ENCODE peak calls at places on chromosomes 2 and 18, in four cellular contexts. Q is spleen, M is HL-60, J is astrocyte of the spinal cord. B is an unnamed sample.

GRCh38 chr2:196453613-196454047 is 185.9 kb upstream of the CCDC150 start:
- DNase-seq in Q (no peak), M (peak; percentile 40), J (peak; percentile 70), B (peak; percentile 57)

GRCh38 chr2:226839960-226840359 is 4.1 kb downstream of the RHBDD1 start:
- DNase-seq in Q (no peak), M (no peak), J (no peak), B (no peak)

GRCh38 chr2:114010001-114010400 is 120.1 kb downstream of the ACTR3 start:
- DNase-seq in Q (no peak), M (no peak), J (no peak), B (peak; percentile 64)

GRCh38 chr2:101533611-101534601 is 59.0 kb upstream of the RFX8 start:
- DNase-seq in Q (no peak), M (peak; percentile 86), J (peak; percentile 37), B (no peak)

GRCh38 chr2:180980943-180981898 is 816 bp downstream of the UBE2E3 start:
- DNase-seq in Q (peak; percentile 86), M (peak; percentile 36), J (peak; percentile 51), B (peak; percentile 47)

GRCh38 chr2:146038014-146038413 is 1518.1 kb upstream of the ZEB2 start:
- DNase-seq in Q (no peak), M (no peak), J (no peak), B (no peak)

GRCh38 chr2:207514451-207514850 is 15.3 kb upstream of the CREB1 start:
- DNase-seq in Q (no peak), M (no peak), J (no peak), B (no peak)

GRCh38 chr2:70949086-70949485 is 13.4 kb downstream of the ATP6V1B1 start:
- DNase-seq in Q (no peak), M (no peak), J (no peak), B (no peak)

GRCh38 chr18:48358868-48359267 is 50.3 kb downstream of the ZBTB7C start:
- DNase-seq in Q (no peak), M (no peak), J (no peak), B (no peak)

GRCh38 chr2:232662486-232663260 is 29.3 kb downstream of the EFHD1 start:
- DNase-seq in Q (no peak), M (no peak), J (no peak), B (no peak)

GRCh38 chr2:119827866-119828507 is 68.3 kb downstream of the PTPN4 start:
- DNase-seq in Q (no peak), M (no peak), J (peak; percentile 39), B (peak; percentile 30)

GRCh38 chr2:127342101-127342500 is 45.7 kb downstream of the MAP3K2 start:
- DNase-seq in Q (no peak), M (no peak), J (no peak), B (no peak)

GRCh38 chr18:36331541-36331971 is 34.0 kb downstream of the FHOD3 start:
- DNase-seq in Q (no peak), M (no peak), J (no peak), B (no peak)

GRCh38 chr2:127697482-127698180 is 3.7 kb upstream of the SFT2D3 start:
- DNase-seq in Q (no peak), M (no peak), J (no peak), B (no peak)

GRCh38 chr2:196101325-196101981 is 32.8 kb upstream of the DNAH7 start:
- DNase-seq in Q (peak; percentile 82), M (no peak), J (peak; percentile 59), B (no peak)

GRCh38 chr2:222399038-222399783 is 25.1 kb upstream of the SGPP2 start:
- DNase-seq in Q (no peak), M (no peak), J (no peak), B (peak; percentile 12)

GRCh38 chr18:34709631-34710429 is at the start of gene DTNA:
- DNase-seq in Q (no peak), M (no peak), J (peak; percentile 96), B (peak; percentile 91)

GRCh38 chr2:1601471-1602358 is 142.6 kb downstream of the PXDN start:
- DNase-seq in Q (no peak), M (no peak), J (no peak), B (no peak)

GRCh38 chr18:78074400-78075020 is 824.9 kb downstream of the GALR1 start:
- DNase-seq in Q (no peak), M (no peak), J (no peak), B (no peak)

GRCh38 chr2:169664600-169664977 is 29.6 kb downstream of the CFAP210 start:
- DNase-seq in Q (no peak), M (no peak), J (no peak), B (no peak)

GRCh38 chr2:119517433-119517832 is 6.8 kb downstream of the SCTR start:
- DNase-seq in Q (no peak), M (peak; percentile 83), J (peak; percentile 8), B (peak; percentile 29)

GRCh38 chr2:201358684-201359083 is 1.5 kb upstream of the FLACC1 start:
- DNase-seq in Q (no peak), M (no peak), J (peak; percentile 80), B (peak; percentile 92)

GRCh38 chr2:51013060-51013746 is 18.7 kb downstream of the NRXN1 start:
- DNase-seq in Q (no peak), M (no peak), J (no peak), B (peak; percentile 45)

GRCh38 chr2:187581125-187581896 is 27.1 kb upstream of the TFPI start:
- DNase-seq in Q (no peak), M (peak; percentile 38), J (peak; percentile 65), B (peak; percentile 46)

GRCh38 chr18:65607161-65607560 is 143.7 kb upstream of the CDH7 start:
- DNase-seq in Q (no peak), M (no peak), J (no peak), B (no peak)

GRCh38 chr2:217335341-217335966 is 475.6 kb upstream of the TNP1 start:
- DNase-seq in Q (no peak), M (no peak), J (no peak), B (peak; percentile 66)

GRCh38 chr18:12271376-12272235 is 17.4 kb downstream of the CIDEA start:
- DNase-seq in Q (no peak), M (peak; percentile 69), J (peak; percentile 88), B (peak; percentile 54)

GRCh38 chr2:10688921-10689807 is 611 bp downstream of the NOL10 start:
- DNase-seq in Q (no peak), M (no peak), J (peak; percentile 4), B (no peak)

GRCh38 chr2:9222246-9222898 is 15.8 kb downstream of the ASAP2 start:
- DNase-seq in Q (no peak), M (no peak), J (no peak), B (no peak)

GRCh38 chr2:64263315-64263714 is 119.1 kb upstream of the PELI1 start:
- DNase-seq in Q (no peak), M (no peak), J (peak; percentile 90), B (peak; percentile 92)

GRCh38 chr2:33291278-33292013 is 185.0 kb upstream of the RASGRP3 start:
- DNase-seq in Q (no peak), M (no peak), J (peak; percentile 90), B (peak; percentile 96)

GRCh38 chr2:149490296-149490695 is 97.3 kb downstream of the MMADHC start:
- DNase-seq in Q (no peak), M (no peak), J (peak; percentile 12), B (no peak)

GRCh38 chr18:8423051-8423558 is 186.1 kb upstream of the RAB12 start:
- DNase-seq in Q (no peak), M (no peak), J (peak; percentile 72), B (peak; percentile 80)

GRCh38 chr18:22683196-22683676 is 249.9 kb upstream of the RBBP8 start:
- DNase-seq in Q (no peak), M (no peak), J (peak; percentile 95), B (peak; percentile 76)

GRCh38 chr2:3491716-3492474 is 27.4 kb downstream of the ADI1 start:
- DNase-seq in Q (no peak), M (no peak), J (no peak), B (no peak)

GRCh38 chr2:239731998-239732665 is 293.0 kb downstream of the NDUFA10 start:
- DNase-seq in Q (peak; percentile 40), M (no peak), J (no peak), B (no peak)

GRCh38 chr18:51211552-51211951 is 14.1 kb upstream of the MEX3C start:
- DNase-seq in Q (no peak), M (peak; percentile 98), J (peak; percentile 84), B (peak; percentile 44)

DNA sequence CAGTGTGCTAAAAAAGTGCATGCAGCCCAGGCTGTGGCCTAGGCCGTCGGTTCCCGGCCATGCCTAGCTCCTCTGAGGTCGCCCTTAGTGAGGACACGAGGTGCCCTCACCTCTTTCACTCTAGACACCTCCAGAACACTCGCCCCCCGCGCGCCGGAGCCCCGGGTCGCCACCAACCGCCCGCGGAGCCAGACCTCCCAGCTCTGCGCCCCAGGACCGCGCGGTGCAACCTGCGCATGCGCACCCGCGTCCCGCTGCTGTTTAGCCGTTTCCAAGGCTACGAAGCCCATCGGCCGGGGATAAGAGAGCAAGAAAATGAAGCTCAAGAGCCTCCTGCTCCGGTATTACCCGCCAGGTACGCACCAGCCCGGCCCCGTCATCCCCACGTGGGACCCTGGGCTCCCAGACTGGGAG is at the start of gene DAW1:
- DNase-seq in Q (peak; percentile 81), M (no peak), J (peak; percentile 68), B (no peak)
- H3K4me3 ChIP-seq in Q (peak within 1 kb of the TSS; percentile 4), M (no peak within 1 kb of the TSS), J (peak within 1 kb of the TSS; percentile 43), B (peak within 1 kb of the TSS; percentile 21)

GRCh38 chr2:15941483-15941853 is 1.1 kb downstream of the MYCN start:
- DNase-seq in Q (no peak), M (no peak), J (no peak), B (no peak)

GRCh38 chr2:15939556-15939853 is 845 bp upstream of the MYCN start:
- DNase-seq in Q (peak; percentile 85), M (no peak), J (no peak), B (no peak)

GRCh38 chr2:15939854-15940660 is at the start of gene MYCN:
- DNase-seq in Q (no peak), M (peak; percentile 34), J (peak; percentile 40), B (peak; percentile 28)

GRCh38 chr2:15941970-15942710 is 1.8 kb downstream of the MYCN start:
- DNase-seq in Q (no peak), M (no peak), J (no peak), B (no peak)

GRCh38 chr2:15940661-15941482 is 522 bp downstream of the MYCN start:
- DNase-seq in Q (no peak), M (no peak), J (peak; percentile 5), B (no peak)
- H3K4me3 ChIP-seq in Q (peak overlapping the region; percentile 46), M (no peak overlapping the region), J (no peak overlapping the region), B (no peak overlapping the region)

DNA sequence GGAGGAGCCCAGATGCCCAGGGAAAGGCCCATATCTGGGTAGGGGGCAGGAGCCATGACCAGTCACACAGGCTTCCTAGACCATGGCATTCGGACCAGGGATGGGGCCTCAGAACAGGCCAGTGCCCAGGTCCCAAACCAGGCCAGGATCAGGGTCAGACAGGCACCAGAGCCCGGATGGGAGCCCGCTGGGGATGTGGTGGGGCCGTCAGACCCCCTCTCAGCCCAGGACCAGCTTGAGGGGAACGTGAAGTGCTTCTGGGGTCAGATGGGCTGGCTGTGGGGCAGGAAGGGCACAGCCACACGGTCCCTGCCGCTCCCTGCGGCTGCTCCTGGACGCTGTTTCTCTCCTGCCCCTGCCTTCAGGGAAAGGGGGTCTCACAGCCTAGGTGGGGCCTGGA is 39.1 kb downstream of the SNED1 start:
- DNase-seq in Q (no peak), M (no peak), J (no peak), B (no peak)
- H3K4me3 ChIP-seq in Q (no peak overlapping the region), M (no peak overlapping the region), J (no peak overlapping the region), B (no peak overlapping the region)

GRCh38 chr2:172513524-172513900 is 42.4 kb upstream of the PDK1 start:
- DNase-seq in Q (no peak), M (peak; percentile 60), J (no peak), B (no peak)

GRCh38 chr2:172516299-172516698 is 39.6 kb upstream of the PDK1 start:
- DNase-seq in Q (no peak), M (peak; percentile 50), J (peak; percentile 51), B (peak; percentile 68)

GRCh38 chr2:172510582-172510981 is 45.3 kb upstream of the PDK1 start:
- DNase-seq in Q (no peak), M (no peak), J (no peak), B (no peak)

GRCh38 chr2:172512810-172513523 is 42.9 kb upstream of the PDK1 start:
- DNase-seq in Q (no peak), M (peak; percentile 5), J (no peak), B (no peak)

GRCh38 chr2:172513935-172514586 is 41.8 kb upstream of the PDK1 start:
- DNase-seq in Q (peak; percentile 72), M (peak; percentile 83), J (no peak), B (no peak)
- H3K4me3 ChIP-seq in Q (no peak overlapping the region), M (peak overlapping the region; percentile 12), J (no peak overlapping the region), B (no peak overlapping the region)